ENCODE peak calls at places on chromosomes 7 and 10, in four cellular contexts. H, V, C and W are unnamed samples.

GRCh38 chr7:106757846-106758245 is 96.9 kb upstream of the CCDC71L start:
- DNase-seq in C (peak; percentile 39), V (peak; percentile 49), H (no peak), W (peak; percentile 73)

GRCh38 chr10:102776779-102777417 is 33.1 kb downstream of the WBP1L start:
- DNase-seq in C (peak; percentile 80), V (peak; percentile 93), H (peak; percentile 73), W (peak; percentile 99)

GRCh38 chr7:101554584-101555268 is 74.4 kb downstream of the MYL10 start:
- DNase-seq in H (no peak), V (no peak), C (no peak), W (no peak)

GRCh38 chr10:132337019-132337418 is 5.0 kb downstream of the LRRC27 start:
- DNase-seq in V (no peak), H (peak; percentile 21), C (no peak), W (peak; percentile 33)

GRCh38 chr10:117536359-117536861 is 6.1 kb upstream of the EMX2 start:
- DNase-seq in H (no peak), V (no peak), C (no peak), W (no peak)

GRCh38 chr10:3071405-3072198 is 4.3 kb downstream of the PFKP start:
- DNase-seq in C (no peak), V (peak; percentile 64), H (no peak), W (peak; percentile 40)

GRCh38 chr10:33265621-33266020 is 68.8 kb downstream of the NRP1 start:
- DNase-seq in H (no peak), V (no peak), C (no peak), W (no peak)

GRCh38 chr7:156478486-156478885 is 162.1 kb upstream of the RNF32 start:
- DNase-seq in H (no peak), V (no peak), C (no peak), W (no peak)

GRCh38 chr7:101368422-101369165 is 5.9 kb downstream of the COL26A1 start:
- DNase-seq in H (no peak), V (no peak), C (no peak), W (no peak)

GRCh38 chr10:11299125-11299524 is 281.5 kb downstream of the CELF2 start:
- DNase-seq in V (no peak), H (no peak), C (no peak), W (no peak)

GRCh38 chr7:2966466-2967078 is 77.1 kb downstream of the CARD11 start:
- DNase-seq in V (no peak), C (no peak), H (no peak), W (no peak)

GRCh38 chr10:101354584-101355070 is 662 bp downstream of the BTRC start:
- DNase-seq in V (peak; percentile 52), C (no peak), H (peak; percentile 57), W (no peak)

GRCh38 chr10:78756604-78757442 is 311.9 kb upstream of the ZMIZ1 start:
- DNase-seq in V (peak; percentile 98), C (peak; percentile 55), H (peak; percentile 67), W (peak; percentile 97)

GRCh38 chr10:92559051-92559450 is 14.8 kb downstream of the IDE start:
- DNase-seq in V (no peak), C (no peak), H (no peak), W (no peak)

GRCh38 chr10:43249151-43249961 is 17.5 kb downstream of the RASGEF1A start:
- DNase-seq in C (peak; percentile 14), V (no peak), H (no peak), W (no peak)

GRCh38 chr10:110494532-110494931 is 3.2 kb upstream of the DUSP5 start:
- DNase-seq in V (no peak), C (no peak), H (no peak), W (no peak)

GRCh38 chr10:86483664-86484063 is 37.9 kb downstream of the WAPL start:
- DNase-seq in H (no peak), V (no peak), C (no peak), W (no peak)

GRCh38 chr7:137961200-137962177 is 40.4 kb downstream of the CREB3L2 start:
- DNase-seq in H (no peak), C (no peak), V (peak; percentile 59), W (no peak)

GRCh38 chr7:116290740-116291139 is 80.4 kb downstream of the TES start:
- DNase-seq in H (no peak), C (no peak), V (peak; percentile 40), W (no peak)

GRCh38 chr10:3701490-3701889 is 83.5 kb downstream of the KLF6 start:
- DNase-seq in V (peak; percentile 39), H (no peak), C (no peak), W (peak; percentile 9)

GRCh38 chr10:5940807-5941218 is 36.5 kb downstream of the IL15RA start:
- DNase-seq in C (no peak), V (no peak), H (no peak), W (no peak)

GRCh38 chr7:963236-964078 is 9.0 kb upstream of the ADAP1 start:
- DNase-seq in C (peak; percentile 56), V (no peak), H (no peak), W (no peak)